ENCODE peak calls at places on chromosomes 16 and 17, in four cellular contexts. One of them, this sample, is unnamed.

GRCh38 chr17:18093616-18094408 is 6.1 kb downstream of the DRG2 start:
- DNase-seq in HepG2: peak; percentile 78
- DNase-seq in fibroblast of lung: peak; percentile 72
- DNase-seq in MM.1S: no peak
- DNase-seq in this sample: peak; percentile 63

GRCh38 chr17:14201087-14201486 is 35.6 kb downstream of the CDRT15 start:
- DNase-seq in HepG2: no peak
- DNase-seq in MM.1S: no peak
- DNase-seq in fibroblast of lung: peak; percentile 52
- DNase-seq in this sample: no peak

GRCh38 chr17:7841309-7841621 is 7.2 kb downstream of the KDM6B start:
- DNase-seq in MM.1S: no peak
- DNase-seq in HepG2: no peak
- DNase-seq in fibroblast of lung: no peak
- DNase-seq in this sample: no peak

GRCh38 chr17:43042025-43042424 is 17.0 kb downstream of the RND2 start:
- DNase-seq in MM.1S: no peak
- DNase-seq in HepG2: no peak
- DNase-seq in fibroblast of lung: peak; percentile 17
- DNase-seq in this sample: peak; percentile 31

GRCh38 chr17:30256756-30257506 is 21.4 kb upstream of the SLC6A4 start:
- DNase-seq in fibroblast of lung: peak; percentile 52
- DNase-seq in HepG2: no peak
- DNase-seq in MM.1S: no peak
- DNase-seq in this sample: no peak

GRCh38 chr17:2380225-2380922 is 20.5 kb downstream of the MNT start:
- DNase-seq in MM.1S: no peak
- DNase-seq in fibroblast of lung: no peak
- DNase-seq in HepG2: no peak
- DNase-seq in this sample: peak; percentile 69

GRCh38 chr16:83826146-83826913 is 18.6 kb downstream of the HSBP1 start:
- DNase-seq in fibroblast of lung: peak; percentile 89
- DNase-seq in HepG2: peak; percentile 52
- DNase-seq in MM.1S: peak; percentile 45
- DNase-seq in this sample: peak; percentile 83

GRCh38 chr17:38687291-38687690 is 12.5 kb upstream of the EPOP start:
- DNase-seq in fibroblast of lung: peak; percentile 47
- DNase-seq in HepG2: no peak
- DNase-seq in MM.1S: no peak
- DNase-seq in this sample: no peak

GRCh38 chr17:69326302-69327059 is 452 bp downstream of the ABCA5 start:
- DNase-seq in fibroblast of lung: peak; percentile 34
- DNase-seq in HepG2: peak; percentile 7
- DNase-seq in MM.1S: peak; percentile 34
- DNase-seq in this sample: peak; percentile 11

GRCh38 chr17:38706625-38707298 is 1.7 kb downstream of the MLLT6 start:
- DNase-seq in MM.1S: peak; percentile 18
- DNase-seq in HepG2: no peak
- DNase-seq in fibroblast of lung: no peak
- DNase-seq in this sample: no peak

GRCh38 chr17:50034504-50035364 is 21.2 kb upstream of the ITGA3 start:
- DNase-seq in MM.1S: no peak
- DNase-seq in HepG2: no peak
- DNase-seq in fibroblast of lung: no peak
- DNase-seq in this sample: peak; percentile 29

GRCh38 chr17:5226940-5227878 is 7.5 kb downstream of the SCIMP start:
- DNase-seq in HepG2: no peak
- DNase-seq in MM.1S: no peak
- DNase-seq in fibroblast of lung: no peak
- DNase-seq in this sample: peak; percentile 7

GRCh38 chr16:17129971-17130370 is 340.8 kb downstream of the XYLT1 start:
- DNase-seq in fibroblast of lung: no peak
- DNase-seq in MM.1S: no peak
- DNase-seq in HepG2: no peak
- DNase-seq in this sample: no peak

GRCh38 chr17:81228420-81228819 is 5.7 kb upstream of the CEP131 start:
- DNase-seq in MM.1S: no peak
- DNase-seq in fibroblast of lung: no peak
- DNase-seq in HepG2: no peak
- DNase-seq in this sample: no peak

GRCh38 chr17:81341347-81342061 is 46.4 kb upstream of the SLC38A10 start:
- DNase-seq in MM.1S: no peak
- DNase-seq in fibroblast of lung: peak; percentile 16
- DNase-seq in HepG2: no peak
- DNase-seq in this sample: no peak

GRCh38 chr16:70751593-70751992 is 49.4 kb downstream of the VAC14 start:
- DNase-seq in MM.1S: no peak
- DNase-seq in HepG2: no peak
- DNase-seq in fibroblast of lung: no peak
- DNase-seq in this sample: no peak

GRCh38 chr16:66858740-66859396 is 14.7 kb downstream of the CA7 start:
- DNase-seq in MM.1S: no peak
- DNase-seq in fibroblast of lung: peak; percentile 67
- DNase-seq in HepG2: no peak
- DNase-seq in this sample: no peak

GRCh38 chr16:80671281-80671849 is 130.6 kb downstream of the DYNLRB2 start:
- DNase-seq in fibroblast of lung: no peak
- DNase-seq in HepG2: no peak
- DNase-seq in MM.1S: no peak
- DNase-seq in this sample: no peak

GRCh38 chr17:40479754-40480480 is 21.5 kb downstream of the TNS4 start:
- DNase-seq in HepG2: no peak
- DNase-seq in fibroblast of lung: no peak
- DNase-seq in MM.1S: no peak
- DNase-seq in this sample: no peak

GRCh38 chr17:4509923-4510614 is 11.4 kb downstream of the SPNS2 start:
- DNase-seq in MM.1S: no peak
- DNase-seq in HepG2: no peak
- DNase-seq in fibroblast of lung: no peak
- DNase-seq in this sample: no peak

GRCh38 chr17:50288306-50288705 is 14.0 kb downstream of the TMEM92 start:
- DNase-seq in MM.1S: no peak
- DNase-seq in fibroblast of lung: no peak
- DNase-seq in HepG2: no peak
- DNase-seq in this sample: no peak

GRCh38 chr17:973053-973452 is 6.5 kb downstream of the NXN start:
- DNase-seq in fibroblast of lung: peak; percentile 67
- DNase-seq in MM.1S: no peak
- DNase-seq in HepG2: no peak
- DNase-seq in this sample: peak; percentile 89

GRCh38 chr16:27444015-27444414 is 42.0 kb downstream of the IL21R start:
- DNase-seq in MM.1S: no peak
- DNase-seq in fibroblast of lung: peak; percentile 80
- DNase-seq in HepG2: no peak
- DNase-seq in this sample: no peak

GRCh38 chr16:1150511-1150982 is 2.4 kb upstream of the CACNA1H start:
- DNase-seq in MM.1S: peak; percentile 19
- DNase-seq in HepG2: peak; percentile 40
- DNase-seq in fibroblast of lung: peak; percentile 13
- DNase-seq in this sample: peak; percentile 61

GRCh38 chr16:57341441-57342303 is 16.9 kb upstream of the CCL22 start:
- DNase-seq in fibroblast of lung: peak; percentile 96
- DNase-seq in MM.1S: no peak
- DNase-seq in HepG2: no peak
- DNase-seq in this sample: no peak
- H3K27ac ChIP-seq in fibroblast of lung: no peak overlapping the region
- H3K27ac ChIP-seq in MM.1S: no peak overlapping the region
- H3K27ac ChIP-seq in HepG2: no peak overlapping the region
- H3K27ac ChIP-seq in this sample: no peak overlapping the region

DNA sequence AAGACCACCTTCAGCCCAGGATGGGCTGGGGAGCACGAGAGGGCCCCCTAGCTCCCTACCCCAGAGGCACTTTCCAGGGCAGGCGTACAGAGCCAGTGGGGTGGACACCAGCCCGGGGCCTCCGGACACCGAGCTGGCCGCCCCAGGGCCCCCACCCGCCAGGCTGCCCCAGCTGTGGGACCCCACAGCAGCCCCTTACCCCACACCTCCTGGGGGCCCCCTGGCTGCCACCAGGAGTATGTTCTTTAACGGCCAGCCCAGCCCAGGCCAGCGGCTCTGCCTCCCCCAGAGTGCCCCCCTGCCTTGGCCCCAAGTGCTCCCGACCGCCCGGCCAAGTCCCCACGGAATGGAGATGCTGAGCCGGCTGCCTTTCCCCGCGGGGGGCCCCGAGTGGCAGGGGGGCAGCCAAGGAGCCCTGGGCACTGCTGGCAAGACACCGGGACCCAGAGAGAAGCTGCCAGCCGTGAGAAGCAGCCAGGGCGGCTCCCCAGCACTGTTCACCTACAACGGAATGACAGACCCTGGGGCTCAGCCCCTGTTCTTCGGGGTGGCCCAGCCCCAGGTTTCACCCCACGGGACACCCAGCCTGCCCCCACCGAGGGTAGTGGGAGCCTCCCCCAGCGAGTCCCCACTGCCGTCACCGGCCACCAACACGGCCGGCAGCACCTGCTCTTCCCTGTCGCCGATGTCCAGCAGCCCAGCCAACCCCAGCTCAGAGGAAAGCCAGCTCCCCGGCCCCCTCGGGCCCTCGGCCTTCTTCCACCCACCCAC is 24.3 kb upstream of the ZFPM1 start:
- DNase-seq in HepG2: no peak
- DNase-seq in fibroblast of lung: no peak
- DNase-seq in MM.1S: no peak
- DNase-seq in this sample: no peak
- H3K4me3 ChIP-seq in HepG2: no peak overlapping the region
- H3K4me3 ChIP-seq in fibroblast of lung: no peak overlapping the region
- H3K4me3 ChIP-seq in MM.1S: no peak overlapping the region
- H3K4me3 ChIP-seq in this sample: no peak overlapping the region

DNA sequence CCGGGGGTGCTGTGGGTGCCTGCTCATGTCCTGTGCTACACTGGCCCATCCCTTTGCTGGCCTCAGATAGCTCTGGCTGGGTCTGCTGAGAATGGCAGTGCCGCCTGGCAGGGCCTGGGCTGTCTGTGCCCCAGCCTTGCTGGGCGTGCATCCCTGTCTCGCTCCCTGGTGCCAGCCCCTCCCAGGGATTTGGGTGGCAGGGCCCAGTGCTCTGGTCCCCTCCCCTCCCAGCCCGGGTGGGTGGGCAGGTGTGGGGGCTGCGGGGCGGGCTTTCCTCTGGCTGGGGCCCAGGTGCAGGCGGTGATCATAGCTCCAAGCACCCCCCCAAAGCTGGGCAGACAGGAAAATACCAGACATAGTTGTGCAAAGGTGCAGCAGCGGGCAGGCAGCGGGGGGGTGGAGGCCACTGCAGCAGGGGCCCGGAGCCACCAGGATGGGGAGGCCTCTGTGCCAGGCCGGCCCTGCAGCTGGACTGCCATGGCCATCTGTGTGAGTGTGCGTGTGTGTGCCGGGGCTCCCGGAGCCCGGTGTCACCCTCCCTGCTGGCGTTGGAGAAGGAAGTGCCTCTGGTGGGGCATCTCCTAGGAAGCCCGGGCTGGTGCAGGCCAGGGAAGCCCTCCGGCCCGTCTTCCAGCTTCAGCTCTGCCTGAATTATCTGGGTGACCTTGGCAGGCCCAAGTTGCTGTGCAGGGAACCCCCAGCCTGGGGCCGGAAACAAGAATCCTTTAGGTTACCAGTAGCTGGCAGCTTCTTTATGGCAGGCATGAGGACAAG is 7.4 kb downstream of the GLIS2 start:
- DNase-seq in fibroblast of lung: no peak
- DNase-seq in HepG2: no peak
- DNase-seq in MM.1S: no peak
- DNase-seq in this sample: no peak
- H3K9ac ChIP-seq in fibroblast of lung: no peak overlapping the region
- H3K9ac ChIP-seq in HepG2: peak overlapping the region; percentile 66
- H3K9ac ChIP-seq in MM.1S: no peak overlapping the region
- H3K9ac ChIP-seq in this sample: no peak overlapping the region

GRCh38 chr17:32143525-32143865 is 1.2 kb downstream of the RHOT1 start:
- DNase-seq in HepG2: no peak
- DNase-seq in fibroblast of lung: no peak
- DNase-seq in MM.1S: no peak
- DNase-seq in this sample: no peak
- H3K27ac ChIP-seq in HepG2: peak overlapping the region; percentile 79
- H3K27ac ChIP-seq in fibroblast of lung: no peak overlapping the region
- H3K27ac ChIP-seq in MM.1S: no peak overlapping the region
- H3K27ac ChIP-seq in this sample: no peak overlapping the region

DNA sequence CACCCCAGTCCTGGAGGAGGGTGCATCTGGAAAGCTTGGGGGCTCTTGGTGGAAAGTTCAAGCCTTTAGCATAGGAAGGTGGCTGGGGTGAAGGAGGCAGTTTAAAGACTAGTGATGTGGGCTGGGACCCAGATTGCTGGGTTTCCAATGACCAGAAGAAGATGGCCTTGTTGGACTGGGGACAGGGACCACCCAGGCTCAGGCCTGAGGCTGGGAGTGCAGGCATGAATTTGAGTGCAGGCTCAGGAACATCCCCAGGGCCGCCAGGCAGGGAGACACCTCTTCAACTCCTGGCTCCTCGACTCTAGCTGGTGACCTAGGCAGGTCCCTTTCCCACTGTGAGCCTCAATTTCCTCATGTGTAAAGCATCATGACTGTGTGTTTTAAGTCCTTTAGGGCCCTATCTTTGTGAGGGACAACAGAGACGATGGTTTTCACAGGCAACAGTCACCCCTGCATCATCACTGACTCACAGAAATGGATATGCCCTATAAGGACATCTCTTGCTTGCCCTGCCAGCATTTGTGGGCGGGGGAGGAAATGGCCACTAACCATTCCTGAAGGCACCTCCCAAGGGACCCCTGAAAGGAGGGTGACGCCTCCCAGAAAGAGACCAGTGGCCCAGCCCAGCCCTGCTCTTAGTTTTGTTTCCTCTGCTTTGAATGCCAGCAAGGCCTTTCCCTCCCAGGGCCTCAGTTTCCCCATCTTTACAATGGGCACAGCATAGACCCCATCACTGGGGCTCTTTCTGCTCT is 11.1 kb downstream of the NLRC5 start:
- DNase-seq in fibroblast of lung: peak; percentile 96
- DNase-seq in HepG2: no peak
- DNase-seq in MM.1S: no peak
- DNase-seq in this sample: no peak
- H3K4me3 ChIP-seq in fibroblast of lung: no peak overlapping the region
- H3K4me3 ChIP-seq in HepG2: no peak overlapping the region
- H3K4me3 ChIP-seq in MM.1S: no peak overlapping the region
- H3K4me3 ChIP-seq in this sample: no peak overlapping the region

GRCh38 chr16:77574867-77575619 is 140.2 kb upstream of the ADAMTS18 start:
- DNase-seq in HepG2: no peak
- DNase-seq in fibroblast of lung: no peak
- DNase-seq in MM.1S: no peak
- DNase-seq in this sample: no peak
- H3K9ac ChIP-seq in HepG2: no peak overlapping the region
- H3K9ac ChIP-seq in fibroblast of lung: no peak overlapping the region
- H3K9ac ChIP-seq in MM.1S: no peak overlapping the region
- H3K9ac ChIP-seq in this sample: no peak overlapping the region

GRCh38 chr16:69620564-69620963 is 54.8 kb downstream of the NFAT5 start:
- DNase-seq in fibroblast of lung: no peak
- DNase-seq in MM.1S: no peak
- DNase-seq in HepG2: no peak
- DNase-seq in this sample: no peak
- H3K27ac ChIP-seq in fibroblast of lung: no peak overlapping the region
- H3K27ac ChIP-seq in MM.1S: no peak overlapping the region
- H3K27ac ChIP-seq in HepG2: no peak overlapping the region
- H3K27ac ChIP-seq in this sample: no peak overlapping the region

GRCh38 chr17:58227733-58228132 is 8.7 kb upstream of the MKS1 start:
- DNase-seq in fibroblast of lung: no peak
- DNase-seq in HepG2: no peak
- DNase-seq in MM.1S: no peak
- DNase-seq in this sample: no peak
- H3K4me3 ChIP-seq in fibroblast of lung: no peak overlapping the region
- H3K4me3 ChIP-seq in HepG2: no peak overlapping the region
- H3K4me3 ChIP-seq in MM.1S: no peak overlapping the region
- H3K4me3 ChIP-seq in this sample: no peak overlapping the region

This sample was measured in mesendoderm.